ENCODE peak calls at places on chromosomes 6 and 20, in six cellular contexts. O is activated T-helper 1 cell treated with anti-CD3 and anti-CD28 coated beads, Interleukin-12 subunit alpha, Interleukin-12 subunit beta, Interleukin-2, Interleukin-4 antibody, amounts not matched to agents 30 ng/mL and 10 ng/mL and 1 ng/mL, durations not matched to agents 14 hours and 24 hours and 36 hours; W is CD8-positive, alpha-beta T cell; M is SJSA1; T is pons; K is neuronal stem cell. I is an unnamed sample.

GRCh38 chr20:18103497-18103896 is 34.2 kb upstream of the KAT14 start:
- DNase-seq in O (no peak), W (no peak), M (no peak), T (no peak), K (no peak), I (no peak)

GRCh38 chr6:136864676-136865075 is 42.3 kb downstream of the PEX7 start:
- DNase-seq in O (no peak), W (no peak), M (no peak), T (no peak), K (no peak), I (no peak)

GRCh38 chr6:95685817-95686216 is 108.5 kb downstream of the MANEA start:
- DNase-seq in O (no peak), W (no peak), M (no peak), T (no peak), K (peak), I (no peak)

GRCh38 chr20:54199721-54200176 is 8.1 kb upstream of the PFDN4 start:
- DNase-seq in O (peak), W (peak), M (peak), T (peak), K (peak), I (peak)

GRCh38 chr6:166567107-166567506 is 19.4 kb downstream of the RAMACL start:
- DNase-seq in O (no peak), W (no peak), M (peak), T (no peak), K (no peak), I (no peak)

GRCh38 chr6:125102901-125103300 is 50.7 kb upstream of the TPD52L1 start:
- DNase-seq in O (no peak), W (no peak), M (peak), T (no peak), K (no peak), I (no peak)

GRCh38 chr20:44646641-44647274 is 4.7 kb downstream of the ADA start:
- DNase-seq in O (no peak), W (no peak), M (peak), T (no peak), K (no peak), I (no peak)

GRCh38 chr6:38207371-38207770 is 387.8 kb downstream of the ZFAND3 start:
- DNase-seq in O (no peak), W (no peak), M (no peak), T (no peak), K (no peak), I (no peak)

GRCh38 chr6:14272111-14273085 is 154.8 kb downstream of the CD83 start:
- DNase-seq in O (no peak), W (no peak), M (no peak), T (no peak), K (no peak), I (no peak)

GRCh38 chr20:17806739-17807441 is 107.1 kb downstream of the BANF2 start:
- DNase-seq in O (no peak), W (no peak), M (no peak), T (no peak), K (no peak), I (no peak)

GRCh38 chr6:24720131-24720603 is 1.2 kb upstream of the C6orf62 start:
- DNase-seq in O (peak), W (peak), M (no peak), T (no peak), K (peak), I (peak)

GRCh38 chr6:57021086-57021720 is 25.3 kb upstream of the KIAA1586 start:
- DNase-seq in O (no peak), W (no peak), M (peak), T (peak), K (peak), I (no peak)

GRCh38 chr6:40330301-40330721 is 256.9 kb downstream of the LRFN2 start:
- DNase-seq in O (no peak), W (no peak), M (no peak), T (no peak), K (no peak), I (no peak)

GRCh38 chr6:20365456-20365855 is 36.2 kb upstream of the E2F3 start:
- DNase-seq in O (no peak), W (no peak), M (no peak), T (no peak), K (no peak), I (no peak)

GRCh38 chr6:148599967-148600426 is 146.8 kb upstream of the UST start:
- DNase-seq in O (no peak), W (no peak), M (no peak), T (no peak), K (peak), I (no peak)

GRCh38 chr6:170048615-170049256 is 242.1 kb downstream of the DLL1 start:
- DNase-seq in O (no peak), W (no peak), M (no peak), T (peak), K (no peak), I (no peak)

GRCh38 chr20:12173333-12173732 is 255.6 kb downstream of the BTBD3 start:
- DNase-seq in O (no peak), W (no peak), M (no peak), T (no peak), K (no peak), I (no peak)

GRCh38 chr6:47964994-47965393 is 146.0 kb downstream of the PTCHD4 start:
- DNase-seq in O (no peak), W (no peak), M (no peak), T (no peak), K (no peak), I (no peak)

GRCh38 chr6:135577059-135577538 is 79.6 kb upstream of the AHI1 start:
- DNase-seq in O (no peak), W (no peak), M (no peak), T (no peak), K (no peak), I (no peak)

GRCh38 chr6:90284236-90284744 is 12.4 kb downstream of the BACH2 start:
- DNase-seq in O (peak), W (no peak), M (peak), T (peak), K (peak), I (peak)

GRCh38 chr20:62370115-62370806 is 3.1 kb upstream of the LAMA5 start:
- DNase-seq in O (no peak), W (no peak), M (peak), T (no peak), K (no peak), I (no peak)

GRCh38 chr6:33384581-33385020 is 7.0 kb upstream of the KIFC1 start:
- DNase-seq in O (no peak), W (no peak), M (peak), T (no peak), K (no peak), I (no peak)

GRCh38 chr6:17280138-17280537 is 1.0 kb upstream of the RBM24 start:
- DNase-seq in O (no peak), W (no peak), M (no peak), T (no peak), K (no peak), I (no peak)

GRCh38 chr6:145148392-145149175 is 586.7 kb downstream of the EPM2A start:
- DNase-seq in O (no peak), W (no peak), M (peak), T (no peak), K (no peak), I (no peak)

GRCh38 chr6:167127785-167128531 is 5.1 kb downstream of the CCR6 start:
- DNase-seq in O (no peak), W (no peak), M (no peak), T (no peak), K (no peak), I (no peak)

GRCh38 chr6:11410539-11411307 is 126.8 kb upstream of the TMEM170B start:
- DNase-seq in O (no peak), W (no peak), M (no peak), T (no peak), K (no peak), I (no peak)

GRCh38 chr20:6685181-6685582 is 82.3 kb upstream of the BMP2 start:
- DNase-seq in O (no peak), W (no peak), M (no peak), T (no peak), K (no peak), I (no peak)

GRCh38 chr20:38242848-38243449 is 17.6 kb downstream of the KIAA1755 start:
- DNase-seq in O (no peak), W (no peak), M (no peak), T (no peak), K (no peak), I (no peak)

GRCh38 chr6:137870744-137871247 is 3.7 kb downstream of the TNFAIP3 start:
- DNase-seq in O (no peak), W (no peak), M (no peak), T (no peak), K (no peak), I (peak)

GRCh38 chr6:18165746-18166145 is 10.5 kb downstream of the KDM1B start:
- DNase-seq in O (no peak), W (no peak), M (no peak), T (no peak), K (no peak), I (no peak)

GRCh38 chr6:41801380-41801779 is 13.9 kb downstream of the TOMM6 start:
- DNase-seq in O (no peak), W (no peak), M (peak), T (peak), K (no peak), I (no peak)

GRCh38 chr6:151254451-151255081 is 14.8 kb downstream of the AKAP12 start:
- DNase-seq in O (no peak), W (no peak), M (peak), T (no peak), K (no peak), I (no peak)

GRCh38 chr6:17429381-17430061 is 36.1 kb downstream of the CAP2 start:
- DNase-seq in O (no peak), W (no peak), M (no peak), T (no peak), K (no peak), I (no peak)

GRCh38 chr6:31399589-31400466 is 3.6 kb upstream of the MICA start:
- DNase-seq in O (peak), W (peak), M (peak), T (peak), K (peak), I (peak)

GRCh38 chr6:328184-328670 is 35.9 kb downstream of the DUSP22 start:
- DNase-seq in O (no peak), W (no peak), M (peak), T (no peak), K (no peak), I (no peak)

GRCh38 chr20:49278817-49279676 is 1.2 kb upstream of the ZNFX1 start:
- DNase-seq in O (no peak), W (no peak), M (no peak), T (no peak), K (no peak), I (no peak)

GRCh38 chr20:47744803-47745202 is 40.5 kb downstream of the SULF2 start:
- DNase-seq in O (no peak), W (no peak), M (no peak), T (no peak), K (no peak), I (no peak)

GRCh38 chr20:21352703-21353102 is 44.6 kb downstream of the NKX2-4 start:
- DNase-seq in O (no peak), W (no peak), M (no peak), T (no peak), K (no peak), I (no peak)